ENCODE peak calls at places on chromosomes 11 and 22, in ten cellular contexts. W is GM23338, B is HCT116, E is K562, T is transverse colon, X is suprapubic skin, U is spleen, S is endothelial cell of umbilical vein, H is sigmoid colon, F is SK-N-MC. V is an unnamed sample.

GRCh38 chr11:102553835-102554282 is 23.3 kb upstream of the MMP7 start:
- DNase-seq in F (no peak), U (no peak), B (no peak), W (no peak), S (no peak), H (no peak), T (no peak), E (no peak), X (no peak), V (no peak)

GRCh38 chr11:36333468-36333867 is 37.4 kb downstream of the PRR5L start:
- DNase-seq in T (no peak), X (no peak), W (no peak), H (no peak), F (no peak), S (no peak), B (no peak), U (no peak), E (no peak), V (no peak)

GRCh38 chr11:119584193-119585037 is 144.6 kb downstream of the NECTIN1 start:
- DNase-seq in H (peak; percentile 68), X (peak; percentile 72), W (peak; percentile 95), S (peak; percentile 64), F (peak; percentile 96), U (no peak), E (peak; percentile 77), T (no peak), B (no peak), V (peak; percentile 60)

GRCh38 chr11:71245601-71246391 is 6.6 kb downstream of the SHANK2 start:
- DNase-seq in E (no peak), H (peak; percentile 61), X (peak; percentile 43), T (no peak), S (no peak), B (no peak), U (peak; percentile 57), F (no peak), W (peak; percentile 82), V (peak; percentile 17)

GRCh38 chr11:116224154-116224888 is 548.5 kb downstream of the BUD13 start:
- DNase-seq in H (no peak), B (peak; percentile 6), F (no peak), S (peak; percentile 34), X (no peak), U (no peak), E (peak; percentile 61), W (peak; percentile 80), T (peak; percentile 44), V (peak; percentile 58)

GRCh38 chr22:49951001-49951677 is 9.4 kb upstream of the PIM3 start:
- DNase-seq in S (no peak), F (no peak), T (peak; percentile 92), U (no peak), X (no peak), H (no peak), E (peak; percentile 16), W (no peak), B (no peak), V (peak; percentile 99)

GRCh38 chr11:37595845-37596244 is 997.8 kb upstream of the RAG2 start:
- DNase-seq in W (no peak), H (no peak), X (no peak), T (no peak), E (no peak), F (no peak), S (no peak), B (no peak), U (no peak), V (no peak)

GRCh38 chr11:45161252-45162063 is 15.0 kb downstream of the PRDM11 start:
- DNase-seq in T (no peak), X (no peak), S (no peak), H (peak; percentile 69), F (no peak), W (no peak), B (no peak), U (peak; percentile 72), E (no peak), V (peak; percentile 41)

GRCh38 chr22:46360097-46360496 is 24.6 kb downstream of the TRMU start:
- DNase-seq in B (no peak), U (peak; percentile 51), H (no peak), F (no peak), E (no peak), X (no peak), W (no peak), S (no peak), T (no peak), V (no peak)

GRCh38 chr11:13168281-13168680 is 109.3 kb upstream of the BMAL1 start:
- DNase-seq in E (no peak), B (no peak), U (no peak), H (no peak), S (no peak), W (no peak), T (no peak), F (no peak), X (no peak), V (peak; percentile 57)

GRCh38 chr11:131397666-131398065 is 27.3 kb downstream of the NTM start:
- DNase-seq in W (no peak), H (no peak), U (no peak), F (no peak), B (no peak), T (no peak), S (no peak), X (no peak), E (no peak), V (no peak)
- TF ChIP-seq POLR2AphosphoS5 in W (no peak), H (no peak), U (no peak), F (no peak), B (no peak), T (no peak), S (no peak), X (no peak), E (no peak), V (no peak)

DNA sequence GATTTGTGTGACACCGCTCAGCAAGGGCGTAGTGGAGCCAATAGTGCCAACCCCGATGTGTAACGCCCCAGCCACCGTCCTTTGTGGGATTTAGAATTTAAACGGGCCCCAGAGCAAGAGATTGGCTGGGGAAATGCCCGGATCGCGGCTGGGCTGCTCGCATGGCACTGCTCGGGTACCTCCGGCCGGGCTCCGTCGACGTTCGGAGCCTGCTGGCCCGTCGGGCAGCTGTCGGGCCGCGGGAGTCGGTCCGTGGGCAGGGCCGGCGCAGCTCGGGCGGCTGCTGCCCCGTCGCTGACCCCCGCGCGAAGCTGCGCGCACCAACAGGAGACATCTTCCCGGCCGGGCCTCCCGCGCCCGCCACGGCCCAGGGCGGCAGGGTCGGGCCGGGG is 1.4 kb upstream of the KDM2A start:
- DNase-seq in X (peak; percentile 64), B (no peak), F (no peak), T (peak; percentile 30), E (no peak), W (peak; percentile 69), H (peak; percentile 68), S (peak; percentile 10), U (peak; percentile 90), V (no peak)
- H3K4me3 ChIP-seq in X (peak overlapping the region; percentile 92), B (no peak overlapping the region), F (no peak overlapping the region), T (no peak overlapping the region), E (no peak overlapping the region), W (peak overlapping the region; percentile 53), H (peak overlapping the region; percentile 96), S (no peak overlapping the region), U (peak overlapping the region; percentile 52), V (peak overlapping the region; percentile 52)

GRCh38 chr11:76604081-76604601 is 66.4 kb downstream of the LRRC32 start:
- DNase-seq in H (no peak), F (no peak), X (peak; percentile 64), E (no peak), B (no peak), T (no peak), S (no peak), W (no peak), U (no peak), V (no peak)

GRCh38 chr11:76604652-76605241 is 65.8 kb downstream of the LRRC32 start:
- DNase-seq in U (no peak), W (no peak), F (no peak), B (no peak), X (peak; percentile 61), E (no peak), T (peak; percentile 44), S (no peak), H (peak; percentile 91), V (peak; percentile 79)

GRCh38 chr11:76605338-76606074 is 65.0 kb downstream of the LRRC32 start:
- DNase-seq in F (no peak), W (no peak), T (no peak), E (no peak), X (peak; percentile 56), B (no peak), U (no peak), S (no peak), H (no peak), V (no peak)

GRCh38 chr11:76607431-76607830 is 63.1 kb downstream of the LRRC32 start:
- DNase-seq in T (no peak), H (no peak), S (no peak), B (no peak), X (no peak), E (no peak), U (no peak), F (no peak), W (no peak), V (no peak)

GRCh38 chr11:76606102-76606793 is 64.3 kb downstream of the LRRC32 start:
- DNase-seq in B (no peak), U (no peak), S (no peak), E (no peak), T (no peak), H (no peak), F (no peak), X (peak; percentile 83), W (no peak), V (no peak)
- TF ChIP-seq POLR2AphosphoS5 in B (no peak), U (no peak), S (no peak), E (no peak), T (no peak), H (peak; percentile 27), F (no peak), X (no peak), W (no peak), V (no peak)

GRCh38 chr11:124899376-124900145 is 1.9 kb upstream of the ROBO4 start:
- DNase-seq in X (no peak), W (no peak), B (no peak), F (no peak), E (no peak), U (no peak), H (no peak), S (peak; percentile 56), T (no peak), V (no peak)

GRCh38 chr11:124897681-124898680 is at the start of gene ROBO4:
- DNase-seq in B (peak; percentile 22), S (peak; percentile 87), E (no peak), X (no peak), U (peak; percentile 87), H (peak; percentile 70), W (no peak), T (no peak), F (no peak), V (no peak)

GRCh38 chr11:124898711-124899110 is 1.0 kb upstream of the ROBO4 start:
- DNase-seq in H (peak; percentile 67), U (peak; percentile 84), W (peak; percentile 43), T (no peak), B (no peak), S (peak; percentile 93), E (no peak), F (no peak), X (no peak), V (no peak)

GRCh38 chr11:124902616-124903015 is 5.0 kb upstream of the ROBO4 start:
- DNase-seq in S (no peak), X (no peak), F (no peak), W (no peak), H (no peak), U (no peak), T (no peak), E (no peak), B (no peak), V (no peak)

DNA sequence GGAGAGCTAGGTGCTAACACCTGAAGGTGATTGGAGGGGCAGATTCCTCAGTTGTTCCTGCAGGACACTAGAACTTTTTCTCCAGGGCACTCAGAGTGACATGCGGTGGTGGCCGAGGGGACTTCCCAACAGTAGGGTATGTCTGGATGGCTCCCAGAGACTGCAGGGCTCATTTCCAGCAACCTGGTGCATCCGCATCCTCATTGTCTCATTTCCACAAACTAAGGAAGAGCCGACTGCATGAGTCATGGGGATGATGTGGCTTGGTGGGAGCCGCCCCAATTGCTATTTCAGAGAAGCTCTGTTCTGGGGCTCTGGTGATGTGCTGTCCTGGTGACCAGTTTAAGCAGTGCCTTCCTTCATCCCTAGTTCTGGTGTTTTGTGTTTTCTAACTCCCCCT is 2.8 kb upstream of the ROBO4 start:
- DNase-seq in B (peak; percentile 23), E (no peak), H (peak; percentile 71), W (no peak), F (no peak), X (no peak), S (peak; percentile 75), U (no peak), T (no peak), V (no peak)
- H3K4me3 ChIP-seq in B (no peak overlapping the region), E (no peak overlapping the region), H (no peak overlapping the region), W (no peak overlapping the region), F (no peak overlapping the region), X (no peak overlapping the region), S (no peak overlapping the region), U (no peak overlapping the region), T (no peak overlapping the region), V (no peak overlapping the region)